ENCODE peak calls at places on chromosomes 3 and 15, in ten cellular contexts. One of them, this sample, is unnamed.

GRCh38 chr15:79442911-79443310 is 10.8 kb downstream of the MINAR1 start:
- DNase-seq in A549: no peak
- DNase-seq in MM.1S: no peak
- DNase-seq in lung: no peak
- DNase-seq in GM04503: no peak
- DNase-seq in T-helper 2 cell: no peak
- DNase-seq in Calu3: no peak
- DNase-seq in NCI-H82: peak; percentile 58
- DNase-seq in neuronal stem cell: no peak
- DNase-seq in activated CD4-positive, alpha-beta memory T cell treated with anti-CD3 and anti-CD28 coated beads, Interleukin-2, amount 10 ng/mL, durations not matched to agents 7 days and 5 days: no peak
- DNase-seq in this sample: no peak

GRCh38 chr3:89971329-89971728 is 863.9 kb downstream of the EPHA3 start:
- DNase-seq in A549: no peak
- DNase-seq in MM.1S: no peak
- DNase-seq in lung: no peak
- DNase-seq in GM04503: no peak
- DNase-seq in T-helper 2 cell: no peak
- DNase-seq in Calu3: no peak
- DNase-seq in NCI-H82: no peak
- DNase-seq in neuronal stem cell: no peak
- DNase-seq in activated CD4-positive, alpha-beta memory T cell treated with anti-CD3 and anti-CD28 coated beads, Interleukin-2, amount 10 ng/mL, durations not matched to agents 7 days and 5 days: no peak
- DNase-seq in this sample: no peak

GRCh38 chr3:159850481-159850880 is 138.2 kb upstream of the IL12A start:
- DNase-seq in A549: no peak
- DNase-seq in MM.1S: no peak
- DNase-seq in lung: no peak
- DNase-seq in GM04503: no peak
- DNase-seq in T-helper 2 cell: no peak
- DNase-seq in Calu3: no peak
- DNase-seq in NCI-H82: no peak
- DNase-seq in neuronal stem cell: no peak
- DNase-seq in activated CD4-positive, alpha-beta memory T cell treated with anti-CD3 and anti-CD28 coated beads, Interleukin-2, amount 10 ng/mL, durations not matched to agents 7 days and 5 days: no peak
- DNase-seq in this sample: no peak

GRCh38 chr3:37861540-37862051 is at the start of gene CTDSPL:
- DNase-seq in A549: peak; percentile 50
- DNase-seq in MM.1S: peak; percentile 25
- DNase-seq in lung: peak; percentile 55
- DNase-seq in GM04503: no peak
- DNase-seq in T-helper 2 cell: no peak
- DNase-seq in Calu3: peak; percentile 50
- DNase-seq in NCI-H82: peak; percentile 59
- DNase-seq in neuronal stem cell: peak; percentile 51
- DNase-seq in activated CD4-positive, alpha-beta memory T cell treated with anti-CD3 and anti-CD28 coated beads, Interleukin-2, amount 10 ng/mL, durations not matched to agents 7 days and 5 days: no peak
- DNase-seq in this sample: no peak

GRCh38 chr15:74653426-74654082 is 37.9 kb downstream of the CLK3 start:
- DNase-seq in A549: no peak
- DNase-seq in MM.1S: no peak
- DNase-seq in lung: peak; percentile 44
- DNase-seq in GM04503: peak; percentile 67
- DNase-seq in T-helper 2 cell: no peak
- DNase-seq in Calu3: peak; percentile 68
- DNase-seq in NCI-H82: no peak
- DNase-seq in neuronal stem cell: no peak
- DNase-seq in activated CD4-positive, alpha-beta memory T cell treated with anti-CD3 and anti-CD28 coated beads, Interleukin-2, amount 10 ng/mL, durations not matched to agents 7 days and 5 days: no peak
- DNase-seq in this sample: peak; percentile 26

GRCh38 chr15:25250011-25250596 is 188.7 kb downstream of the UBE3A start:
- DNase-seq in A549: no peak
- DNase-seq in MM.1S: no peak
- DNase-seq in lung: no peak
- DNase-seq in GM04503: no peak
- DNase-seq in T-helper 2 cell: no peak
- DNase-seq in Calu3: no peak
- DNase-seq in NCI-H82: no peak
- DNase-seq in neuronal stem cell: no peak
- DNase-seq in activated CD4-positive, alpha-beta memory T cell treated with anti-CD3 and anti-CD28 coated beads, Interleukin-2, amount 10 ng/mL, durations not matched to agents 7 days and 5 days: peak; percentile 8
- DNase-seq in this sample: no peak

GRCh38 chr15:33215941-33216872 is 21.7 kb upstream of the FMN1 start:
- DNase-seq in A549: no peak
- DNase-seq in MM.1S: peak; percentile 46
- DNase-seq in lung: no peak
- DNase-seq in GM04503: no peak
- DNase-seq in T-helper 2 cell: no peak
- DNase-seq in Calu3: no peak
- DNase-seq in NCI-H82: peak; percentile 79
- DNase-seq in neuronal stem cell: no peak
- DNase-seq in activated CD4-positive, alpha-beta memory T cell treated with anti-CD3 and anti-CD28 coated beads, Interleukin-2, amount 10 ng/mL, durations not matched to agents 7 days and 5 days: no peak
- DNase-seq in this sample: peak; percentile 58

GRCh38 chr3:29695201-29695904 is 414.5 kb downstream of the RBMS3 start:
- DNase-seq in A549: no peak
- DNase-seq in MM.1S: no peak
- DNase-seq in lung: no peak
- DNase-seq in GM04503: peak; percentile 97
- DNase-seq in T-helper 2 cell: no peak
- DNase-seq in Calu3: no peak
- DNase-seq in NCI-H82: no peak
- DNase-seq in neuronal stem cell: no peak
- DNase-seq in activated CD4-positive, alpha-beta memory T cell treated with anti-CD3 and anti-CD28 coated beads, Interleukin-2, amount 10 ng/mL, durations not matched to agents 7 days and 5 days: no peak
- DNase-seq in this sample: no peak

GRCh38 chr3:27673701-27674100 is 48.4 kb downstream of the EOMES start:
- DNase-seq in A549: no peak
- DNase-seq in MM.1S: no peak
- DNase-seq in lung: no peak
- DNase-seq in GM04503: no peak
- DNase-seq in T-helper 2 cell: no peak
- DNase-seq in Calu3: no peak
- DNase-seq in NCI-H82: no peak
- DNase-seq in neuronal stem cell: no peak
- DNase-seq in activated CD4-positive, alpha-beta memory T cell treated with anti-CD3 and anti-CD28 coated beads, Interleukin-2, amount 10 ng/mL, durations not matched to agents 7 days and 5 days: no peak
- DNase-seq in this sample: no peak

GRCh38 chr3:37899711-37900306 is 38.1 kb downstream of the CTDSPL start:
- DNase-seq in A549: no peak
- DNase-seq in MM.1S: no peak
- DNase-seq in lung: no peak
- DNase-seq in GM04503: no peak
- DNase-seq in T-helper 2 cell: no peak
- DNase-seq in Calu3: no peak
- DNase-seq in NCI-H82: no peak
- DNase-seq in neuronal stem cell: no peak
- DNase-seq in activated CD4-positive, alpha-beta memory T cell treated with anti-CD3 and anti-CD28 coated beads, Interleukin-2, amount 10 ng/mL, durations not matched to agents 7 days and 5 days: no peak
- DNase-seq in this sample: no peak

GRCh38 chr3:128907706-128908445 is 28.5 kb downstream of the ACAD9 start:
- DNase-seq in A549: no peak
- DNase-seq in MM.1S: no peak
- DNase-seq in lung: no peak
- DNase-seq in GM04503: no peak
- DNase-seq in T-helper 2 cell: no peak
- DNase-seq in Calu3: no peak
- DNase-seq in NCI-H82: no peak
- DNase-seq in neuronal stem cell: no peak
- DNase-seq in activated CD4-positive, alpha-beta memory T cell treated with anti-CD3 and anti-CD28 coated beads, Interleukin-2, amount 10 ng/mL, durations not matched to agents 7 days and 5 days: no peak
- DNase-seq in this sample: no peak

GRCh38 chr15:69653846-69654245 is 201.2 kb downstream of the RPLP1 start:
- DNase-seq in A549: no peak
- DNase-seq in MM.1S: no peak
- DNase-seq in lung: no peak
- DNase-seq in GM04503: no peak
- DNase-seq in T-helper 2 cell: no peak
- DNase-seq in Calu3: no peak
- DNase-seq in NCI-H82: no peak
- DNase-seq in neuronal stem cell: no peak
- DNase-seq in activated CD4-positive, alpha-beta memory T cell treated with anti-CD3 and anti-CD28 coated beads, Interleukin-2, amount 10 ng/mL, durations not matched to agents 7 days and 5 days: no peak
- DNase-seq in this sample: no peak

GRCh38 chr15:79779739-79780138 is 117.1 kb downstream of the MTHFS start:
- DNase-seq in A549: no peak
- DNase-seq in MM.1S: no peak
- DNase-seq in lung: no peak
- DNase-seq in GM04503: no peak
- DNase-seq in T-helper 2 cell: no peak
- DNase-seq in Calu3: no peak
- DNase-seq in NCI-H82: no peak
- DNase-seq in neuronal stem cell: no peak
- DNase-seq in activated CD4-positive, alpha-beta memory T cell treated with anti-CD3 and anti-CD28 coated beads, Interleukin-2, amount 10 ng/mL, durations not matched to agents 7 days and 5 days: peak; percentile 54
- DNase-seq in this sample: no peak

GRCh38 chr15:66163553-66163952 is 90.0 kb downstream of the MEGF11 start:
- DNase-seq in A549: no peak
- DNase-seq in MM.1S: no peak
- DNase-seq in lung: no peak
- DNase-seq in GM04503: no peak
- DNase-seq in T-helper 2 cell: no peak
- DNase-seq in Calu3: no peak
- DNase-seq in NCI-H82: peak; percentile 44
- DNase-seq in neuronal stem cell: no peak
- DNase-seq in activated CD4-positive, alpha-beta memory T cell treated with anti-CD3 and anti-CD28 coated beads, Interleukin-2, amount 10 ng/mL, durations not matched to agents 7 days and 5 days: no peak
- DNase-seq in this sample: no peak

GRCh38 chr3:135125171-135125801 is 330.2 kb downstream of the EPHB1 start:
- DNase-seq in A549: no peak
- DNase-seq in MM.1S: peak; percentile 39
- DNase-seq in lung: no peak
- DNase-seq in GM04503: no peak
- DNase-seq in T-helper 2 cell: no peak
- DNase-seq in Calu3: peak; percentile 29
- DNase-seq in NCI-H82: no peak
- DNase-seq in neuronal stem cell: peak; percentile 63
- DNase-seq in activated CD4-positive, alpha-beta memory T cell treated with anti-CD3 and anti-CD28 coated beads, Interleukin-2, amount 10 ng/mL, durations not matched to agents 7 days and 5 days: no peak
- DNase-seq in this sample: peak; percentile 3

GRCh38 chr3:87167634-87168456 is 59.3 kb upstream of the CHMP2B start:
- DNase-seq in A549: peak; percentile 2
- DNase-seq in MM.1S: peak; percentile 71
- DNase-seq in lung: no peak
- DNase-seq in GM04503: no peak
- DNase-seq in T-helper 2 cell: no peak
- DNase-seq in Calu3: peak; percentile 36
- DNase-seq in NCI-H82: peak; percentile 31
- DNase-seq in neuronal stem cell: peak; percentile 31
- DNase-seq in activated CD4-positive, alpha-beta memory T cell treated with anti-CD3 and anti-CD28 coated beads, Interleukin-2, amount 10 ng/mL, durations not matched to agents 7 days and 5 days: peak; percentile 18
- DNase-seq in this sample: peak; percentile 46

GRCh38 chr15:85580914-85581313 is 200.5 kb downstream of the AKAP13 start:
- DNase-seq in A549: no peak
- DNase-seq in MM.1S: no peak
- DNase-seq in lung: no peak
- DNase-seq in GM04503: no peak
- DNase-seq in T-helper 2 cell: peak; percentile 27
- DNase-seq in Calu3: peak; percentile 81
- DNase-seq in NCI-H82: no peak
- DNase-seq in neuronal stem cell: no peak
- DNase-seq in activated CD4-positive, alpha-beta memory T cell treated with anti-CD3 and anti-CD28 coated beads, Interleukin-2, amount 10 ng/mL, durations not matched to agents 7 days and 5 days: peak; percentile 74
- DNase-seq in this sample: no peak

GRCh38 chr15:57444877-57445513 is 68.7 kb downstream of the CGNL1 start:
- DNase-seq in A549: no peak
- DNase-seq in MM.1S: no peak
- DNase-seq in lung: no peak
- DNase-seq in GM04503: peak; percentile 33
- DNase-seq in T-helper 2 cell: no peak
- DNase-seq in Calu3: no peak
- DNase-seq in NCI-H82: peak; percentile 65
- DNase-seq in neuronal stem cell: no peak
- DNase-seq in activated CD4-positive, alpha-beta memory T cell treated with anti-CD3 and anti-CD28 coated beads, Interleukin-2, amount 10 ng/mL, durations not matched to agents 7 days and 5 days: no peak
- DNase-seq in this sample: no peak